ENCODE peak calls at places on chromosomes 11 and 22, in four cellular contexts. One of them, this sample, is unnamed.

GRCh38 chr22:19523240-19524169 is 705 bp downstream of the CLDN5 start:
- DNase-seq in RWPE1: no peak
- DNase-seq in hippocampal formation: no peak
- DNase-seq in activated CD4-positive, CD25-positive, alpha-beta regulatory T cell treated with anti-CD3 and anti-CD28 coated beads, Interleukin-2, amount 50 U/mL, for 16 hours: no peak
- DNase-seq in this sample: peak; percentile 26

GRCh38 chr11:119091083-119091650 is 6.5 kb downstream of the HMBS start:
- DNase-seq in RWPE1: no peak
- DNase-seq in hippocampal formation: no peak
- DNase-seq in activated CD4-positive, CD25-positive, alpha-beta regulatory T cell treated with anti-CD3 and anti-CD28 coated beads, Interleukin-2, amount 50 U/mL, for 16 hours: no peak
- DNase-seq in this sample: no peak

GRCh38 chr11:13366266-13367026 is 88.9 kb downstream of the BMAL1 start:
- DNase-seq in RWPE1: no peak
- DNase-seq in hippocampal formation: no peak
- DNase-seq in activated CD4-positive, CD25-positive, alpha-beta regulatory T cell treated with anti-CD3 and anti-CD28 coated beads, Interleukin-2, amount 50 U/mL, for 16 hours: no peak
- DNase-seq in this sample: no peak

GRCh38 chr11:103494491-103494890 is 385.3 kb downstream of the DYNC2H1 start:
- DNase-seq in RWPE1: no peak
- DNase-seq in hippocampal formation: no peak
- DNase-seq in activated CD4-positive, CD25-positive, alpha-beta regulatory T cell treated with anti-CD3 and anti-CD28 coated beads, Interleukin-2, amount 50 U/mL, for 16 hours: no peak
- DNase-seq in this sample: no peak

GRCh38 chr11:2509481-2510001 is 64.7 kb downstream of the KCNQ1 start:
- DNase-seq in RWPE1: no peak
- DNase-seq in hippocampal formation: no peak
- DNase-seq in activated CD4-positive, CD25-positive, alpha-beta regulatory T cell treated with anti-CD3 and anti-CD28 coated beads, Interleukin-2, amount 50 U/mL, for 16 hours: no peak
- DNase-seq in this sample: no peak

GRCh38 chr22:42202048-42202447 is 68.4 kb downstream of the TCF20 start:
- DNase-seq in RWPE1: no peak
- DNase-seq in hippocampal formation: no peak
- DNase-seq in activated CD4-positive, CD25-positive, alpha-beta regulatory T cell treated with anti-CD3 and anti-CD28 coated beads, Interleukin-2, amount 50 U/mL, for 16 hours: no peak
- DNase-seq in this sample: no peak

GRCh38 chr11:131875611-131876010 is 505.2 kb downstream of the NTM start:
- DNase-seq in RWPE1: no peak
- DNase-seq in hippocampal formation: no peak
- DNase-seq in activated CD4-positive, CD25-positive, alpha-beta regulatory T cell treated with anti-CD3 and anti-CD28 coated beads, Interleukin-2, amount 50 U/mL, for 16 hours: no peak
- DNase-seq in this sample: no peak

GRCh38 chr11:46729110-46730027 is 10.4 kb downstream of the F2 start:
- DNase-seq in RWPE1: no peak
- DNase-seq in hippocampal formation: no peak
- DNase-seq in activated CD4-positive, CD25-positive, alpha-beta regulatory T cell treated with anti-CD3 and anti-CD28 coated beads, Interleukin-2, amount 50 U/mL, for 16 hours: no peak
- DNase-seq in this sample: peak; percentile 14

GRCh38 chr11:33893711-33894401 is 2.0 kb upstream of the LMO2 start:
- DNase-seq in RWPE1: no peak
- DNase-seq in hippocampal formation: no peak
- DNase-seq in activated CD4-positive, CD25-positive, alpha-beta regulatory T cell treated with anti-CD3 and anti-CD28 coated beads, Interleukin-2, amount 50 U/mL, for 16 hours: peak; percentile 20
- DNase-seq in this sample: peak; percentile 53

GRCh38 chr22:50626856-50627451 is 998 bp downstream of the ARSA start:
- DNase-seq in RWPE1: no peak
- DNase-seq in hippocampal formation: no peak
- DNase-seq in activated CD4-positive, CD25-positive, alpha-beta regulatory T cell treated with anti-CD3 and anti-CD28 coated beads, Interleukin-2, amount 50 U/mL, for 16 hours: no peak
- DNase-seq in this sample: no peak

GRCh38 chr11:43504316-43504950 is 145.7 kb downstream of the TTC17 start:
- DNase-seq in RWPE1: peak; percentile 51
- DNase-seq in hippocampal formation: no peak
- DNase-seq in activated CD4-positive, CD25-positive, alpha-beta regulatory T cell treated with anti-CD3 and anti-CD28 coated beads, Interleukin-2, amount 50 U/mL, for 16 hours: no peak
- DNase-seq in this sample: no peak

GRCh38 chr11:14773755-14774154 is 118.3 kb downstream of the CYP2R1 start:
- DNase-seq in RWPE1: no peak
- DNase-seq in hippocampal formation: no peak
- DNase-seq in activated CD4-positive, CD25-positive, alpha-beta regulatory T cell treated with anti-CD3 and anti-CD28 coated beads, Interleukin-2, amount 50 U/mL, for 16 hours: no peak
- DNase-seq in this sample: no peak

This sample was measured in astrocyte.